ENCODE peak calls at places on chromosomes 1 and 21, in eight cellular contexts. J is anterior cingulate cortex; N is activated CD8-positive, alpha-beta memory T cell treated with anti-CD3 and anti-CD28 coated beads for 24 hours; E is activated T-cell treated with anti-CD3 and anti-CD28 coated beads, Interleukin-2, amount 50 U/mL, for 48 hours; I is foreskin keratinocyte; Q is iPS-NIHi11; B is HAP-1; P is HTR-8/SVneo. T is an unnamed sample.

GRCh38 chr1:12230549-12231275 is 882 bp downstream of the VPS13D start:
- DNase-seq in J (peak), N (peak), E (peak), I (no peak), Q (peak), B (no peak), P (no peak), T (peak)

GRCh38 chr1:58779837-58780585 is 3.8 kb downstream of the JUN start:
- DNase-seq in J (no peak), N (no peak), E (no peak), I (peak), Q (peak), B (no peak), P (no peak), T (peak)

GRCh38 chr1:176949033-176949662 is 215.4 kb downstream of the ASTN1 start:
- DNase-seq in J (no peak), N (no peak), E (peak), I (peak), Q (peak), B (peak), P (peak), T (peak)

GRCh38 chr1:166127003-166127402 is 39.8 kb downstream of the FAM78B start:
- DNase-seq in J (no peak), N (no peak), E (no peak), I (no peak), Q (no peak), B (no peak), P (no peak), T (no peak)

GRCh38 chr1:7159116-7159781 is 374.0 kb downstream of the CAMTA1 start:
- DNase-seq in J (no peak), N (no peak), E (no peak), I (no peak), Q (no peak), B (no peak), P (no peak), T (no peak)

GRCh38 chr1:201907621-201908020 is 18.9 kb downstream of the SHISA4 start:
- DNase-seq in J (no peak), N (no peak), E (no peak), I (no peak), Q (no peak), B (no peak), P (no peak), T (no peak)

GRCh38 chr21:43193651-43194302 is 25.0 kb downstream of the CRYAA start:
- DNase-seq in J (no peak), N (peak), E (peak), I (peak), Q (no peak), B (no peak), P (peak), T (no peak)

GRCh38 chr1:67441183-67441582 is 11.0 kb upstream of the SERBP1 start:
- DNase-seq in J (no peak), N (no peak), E (peak), I (no peak), Q (no peak), B (peak), P (no peak), T (no peak)

GRCh38 chr1:10431065-10431730 is 965 bp downstream of the CENPS start:
- DNase-seq in J (no peak), N (no peak), E (no peak), I (no peak), Q (no peak), B (no peak), P (peak), T (no peak)

GRCh38 chr1:32199717-32200072 is 700 bp upstream of the CCDC28B start:
- DNase-seq in J (no peak), N (no peak), E (no peak), I (no peak), Q (peak), B (no peak), P (no peak), T (peak)

GRCh38 chr21:17727361-17727760 is 91.8 kb downstream of the C21orf91 start:
- DNase-seq in J (no peak), N (no peak), E (no peak), I (no peak), Q (no peak), B (no peak), P (no peak), T (no peak)

GRCh38 chr1:226814751-226815496 is 55.5 kb upstream of the PSEN2 start:
- DNase-seq in J (peak), N (no peak), E (no peak), I (peak), Q (peak), B (peak), P (peak), T (peak)

GRCh38 chr1:78005755-78006154 is 1.0 kb downstream of the DNAJB4 start:
- DNase-seq in J (no peak), N (no peak), E (no peak), I (peak), Q (no peak), B (peak), P (peak), T (no peak)

GRCh38 chr1:19325368-19325957 is 13.3 kb downstream of the SLC66A1 start:
- DNase-seq in J (no peak), N (no peak), E (no peak), I (no peak), Q (no peak), B (no peak), P (no peak), T (no peak)

GRCh38 chr1:65069186-65069585 is 78.8 kb upstream of the AK4 start:
- DNase-seq in J (no peak), N (no peak), E (peak), I (no peak), Q (no peak), B (no peak), P (no peak), T (no peak)

GRCh38 chr1:229254910-229255541 is 15.9 kb upstream of the RAB4A start:
- DNase-seq in J (no peak), N (no peak), E (no peak), I (no peak), Q (peak), B (no peak), P (no peak), T (no peak)

GRCh38 chr1:151839457-151840409 is at the start of gene C2CD4D:
- DNase-seq in J (peak), N (peak), E (peak), I (peak), Q (peak), B (no peak), P (no peak), T (peak)

GRCh38 chr1:160844447-160845232 is 18.0 kb downstream of the CD244 start:
- DNase-seq in J (no peak), N (peak), E (no peak), I (no peak), Q (no peak), B (no peak), P (no peak), T (no peak)

T was measured in gastrocnemius medialis.